ENCODE peak calls at places on chromosomes 7 and 10, in six cellular contexts. One of them, this sample, is unnamed.

GRCh38 chr10:102994551-102995295 is 76.6 kb downstream of the CNNM2 start:
- DNase-seq in suprapubic skin: no peak
- DNase-seq in Panc1: no peak
- DNase-seq in prostate gland: no peak
- DNase-seq in stomach: no peak
- DNase-seq in breast epithelium: no peak
- DNase-seq in this sample: no peak

GRCh38 chr7:138864667-138865066 is 66.7 kb upstream of the ATP6V0A4 start:
- DNase-seq in suprapubic skin: no peak
- DNase-seq in Panc1: no peak
- DNase-seq in prostate gland: no peak
- DNase-seq in stomach: no peak
- DNase-seq in breast epithelium: no peak
- DNase-seq in this sample: no peak

GRCh38 chr10:14483417-14483816 is 152.7 kb upstream of the FRMD4A start:
- DNase-seq in suprapubic skin: no peak
- DNase-seq in Panc1: no peak
- DNase-seq in prostate gland: no peak
- DNase-seq in stomach: no peak
- DNase-seq in breast epithelium: no peak
- DNase-seq in this sample: no peak

GRCh38 chr7:50937727-50938126 is 155.0 kb upstream of the GRB10 start:
- DNase-seq in suprapubic skin: no peak
- DNase-seq in Panc1: no peak
- DNase-seq in prostate gland: no peak
- DNase-seq in stomach: no peak
- DNase-seq in breast epithelium: no peak
- DNase-seq in this sample: no peak

GRCh38 chr7:38773430-38773829 is 135.6 kb downstream of the VPS41 start:
- DNase-seq in suprapubic skin: no peak
- DNase-seq in Panc1: no peak
- DNase-seq in prostate gland: no peak
- DNase-seq in stomach: no peak
- DNase-seq in breast epithelium: no peak
- DNase-seq in this sample: no peak

GRCh38 chr10:29389935-29390334 is 101.1 kb downstream of the LYZL1 start:
- DNase-seq in suprapubic skin: no peak
- DNase-seq in Panc1: no peak
- DNase-seq in prostate gland: no peak
- DNase-seq in stomach: no peak
- DNase-seq in breast epithelium: no peak
- DNase-seq in this sample: no peak

GRCh38 chr7:80018941-80019808 is 115.5 kb upstream of the GNAI1 start:
- DNase-seq in suprapubic skin: no peak
- DNase-seq in Panc1: peak; percentile 56
- DNase-seq in prostate gland: no peak
- DNase-seq in stomach: peak; percentile 31
- DNase-seq in breast epithelium: no peak
- DNase-seq in this sample: no peak

GRCh38 chr7:157010588-157011332 is at the start of gene MNX1:
- DNase-seq in suprapubic skin: peak; percentile 70
- DNase-seq in Panc1: no peak
- DNase-seq in prostate gland: peak; percentile 61
- DNase-seq in stomach: peak; percentile 91
- DNase-seq in breast epithelium: no peak
- DNase-seq in this sample: peak; percentile 83

GRCh38 chr10:78335691-78336401 is 302.2 kb downstream of the RPS24 start:
- DNase-seq in suprapubic skin: no peak
- DNase-seq in Panc1: peak; percentile 89
- DNase-seq in prostate gland: peak; percentile 3
- DNase-seq in stomach: no peak
- DNase-seq in breast epithelium: no peak
- DNase-seq in this sample: no peak

GRCh38 chr10:79168231-79168630 is 99.5 kb downstream of the ZMIZ1 start:
- DNase-seq in suprapubic skin: no peak
- DNase-seq in Panc1: no peak
- DNase-seq in prostate gland: no peak
- DNase-seq in stomach: no peak
- DNase-seq in breast epithelium: no peak
- DNase-seq in this sample: no peak

GRCh38 chr10:104328916-104329710 is 9.2 kb downstream of the ITPRIP start:
- DNase-seq in suprapubic skin: peak; percentile 84
- DNase-seq in Panc1: peak; percentile 98
- DNase-seq in prostate gland: peak; percentile 79
- DNase-seq in stomach: no peak
- DNase-seq in breast epithelium: peak; percentile 51
- DNase-seq in this sample: peak; percentile 92

GRCh38 chr10:2980791-2981360 is 86.5 kb upstream of the PFKP start:
- DNase-seq in suprapubic skin: no peak
- DNase-seq in Panc1: no peak
- DNase-seq in prostate gland: no peak
- DNase-seq in stomach: no peak
- DNase-seq in breast epithelium: no peak
- DNase-seq in this sample: no peak

GRCh38 chr7:104328970-104329825 is 795 bp downstream of the LHFPL3 start:
- DNase-seq in suprapubic skin: no peak
- DNase-seq in Panc1: no peak
- DNase-seq in prostate gland: no peak
- DNase-seq in stomach: no peak
- DNase-seq in breast epithelium: no peak
- DNase-seq in this sample: no peak

GRCh38 chr7:135747366-135747765 is 1.2 kb downstream of the FAM180A start:
- DNase-seq in suprapubic skin: no peak
- DNase-seq in Panc1: no peak
- DNase-seq in prostate gland: no peak
- DNase-seq in stomach: no peak
- DNase-seq in breast epithelium: no peak
- DNase-seq in this sample: no peak

GRCh38 chr7:23685770-23686169 is 5.8 kb downstream of the FAM221A start:
- DNase-seq in suprapubic skin: no peak
- DNase-seq in Panc1: no peak
- DNase-seq in prostate gland: no peak
- DNase-seq in stomach: no peak
- DNase-seq in breast epithelium: no peak
- DNase-seq in this sample: no peak

GRCh38 chr7:80826520-80827237 is 92.2 kb downstream of the SEMA3C start:
- DNase-seq in suprapubic skin: no peak
- DNase-seq in Panc1: no peak
- DNase-seq in prostate gland: no peak
- DNase-seq in stomach: no peak
- DNase-seq in breast epithelium: no peak
- DNase-seq in this sample: no peak

GRCh38 chr10:80536361-80536835 is 1.3 kb upstream of the SH2D4B start:
- DNase-seq in suprapubic skin: peak; percentile 78
- DNase-seq in Panc1: no peak
- DNase-seq in prostate gland: no peak
- DNase-seq in stomach: no peak
- DNase-seq in breast epithelium: peak; percentile 41
- DNase-seq in this sample: peak; percentile 84

GRCh38 chr10:50234486-50234885 is 16.8 kb downstream of the ASAH2 start:
- DNase-seq in suprapubic skin: no peak
- DNase-seq in Panc1: no peak
- DNase-seq in prostate gland: no peak
- DNase-seq in stomach: no peak
- DNase-seq in breast epithelium: no peak
- DNase-seq in this sample: no peak

GRCh38 chr10:21398549-21399345 is 126.7 kb downstream of the SKIDA1 start:
- DNase-seq in suprapubic skin: no peak
- DNase-seq in Panc1: peak; percentile 53
- DNase-seq in prostate gland: no peak
- DNase-seq in stomach: no peak
- DNase-seq in breast epithelium: no peak
- DNase-seq in this sample: no peak

GRCh38 chr10:24874133-24874532 is 78.3 kb downstream of the PRTFDC1 start:
- DNase-seq in suprapubic skin: no peak
- DNase-seq in Panc1: no peak
- DNase-seq in prostate gland: no peak
- DNase-seq in stomach: no peak
- DNase-seq in breast epithelium: no peak
- DNase-seq in this sample: no peak
- TF ChIP-seq POLR2AphosphoS5 in suprapubic skin: no peak
- TF ChIP-seq POLR2AphosphoS5 in Panc1: no peak
- TF ChIP-seq POLR2AphosphoS5 in prostate gland: no peak
- TF ChIP-seq POLR2AphosphoS5 in stomach: no peak
- TF ChIP-seq POLR2AphosphoS5 in breast epithelium: no peak
- TF ChIP-seq POLR2AphosphoS5 in this sample: no peak

DNA sequence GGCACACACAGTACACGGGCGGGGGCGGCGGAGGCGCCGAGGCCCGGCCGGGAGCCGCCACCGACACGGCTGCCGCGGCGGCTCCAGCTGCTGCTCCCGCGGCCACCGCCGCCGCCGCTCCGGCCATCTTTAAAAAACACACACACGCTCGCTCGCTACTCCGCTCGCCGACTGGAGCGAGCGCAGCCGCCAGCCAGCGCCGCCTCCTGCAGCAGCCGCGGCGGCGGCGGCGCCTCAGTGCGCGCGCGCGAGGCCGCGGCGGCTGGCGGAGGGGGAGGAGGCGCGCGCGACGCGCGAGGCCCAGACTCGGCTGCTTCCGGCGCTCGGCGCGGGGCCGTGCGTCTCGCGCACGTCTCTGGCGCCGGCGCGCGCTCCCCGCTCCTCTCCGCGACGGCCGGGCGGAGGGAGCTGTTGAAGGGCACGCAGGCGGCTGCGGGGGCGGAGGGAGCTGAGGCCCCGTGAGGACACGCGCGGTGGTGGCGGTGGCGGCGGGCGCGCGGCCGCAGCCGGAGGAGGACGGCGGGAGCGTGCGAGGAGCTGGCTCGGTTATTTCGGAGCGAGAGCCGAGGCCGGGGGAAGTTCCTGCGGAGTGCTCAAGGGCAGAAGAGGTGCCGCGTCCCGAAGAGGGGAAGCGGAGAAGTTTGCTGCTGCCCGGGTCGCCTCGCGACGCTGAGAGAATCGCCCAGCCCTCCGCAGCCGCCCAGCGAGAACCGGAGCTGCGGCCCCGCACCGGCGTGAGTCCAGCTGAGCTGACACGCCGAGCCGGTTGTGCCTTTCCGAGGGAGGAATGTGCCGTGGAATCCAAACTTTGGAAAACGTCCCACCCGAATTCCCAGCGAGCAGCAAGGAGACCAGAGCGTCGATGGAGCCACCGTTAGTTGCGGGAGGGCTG is at the start of gene KDM7A:
- DNase-seq in suprapubic skin: peak; percentile 95
- DNase-seq in Panc1: no peak
- DNase-seq in prostate gland: peak; percentile 86
- DNase-seq in stomach: peak; percentile 92
- DNase-seq in breast epithelium: peak; percentile 80
- DNase-seq in this sample: peak; percentile 99
- TF ChIP-seq POLR2AphosphoS5 in suprapubic skin: no peak
- TF ChIP-seq POLR2AphosphoS5 in Panc1: peak; percentile 44
- TF ChIP-seq POLR2AphosphoS5 in prostate gland: peak; percentile 10
- TF ChIP-seq POLR2AphosphoS5 in stomach: peak; percentile 90
- TF ChIP-seq POLR2AphosphoS5 in breast epithelium: peak; percentile 81
- TF ChIP-seq POLR2AphosphoS5 in this sample: peak; percentile 92

GRCh38 chr7:129902788-129903422 is 49.9 kb downstream of the UBE2H start:
- DNase-seq in suprapubic skin: no peak
- DNase-seq in Panc1: no peak
- DNase-seq in prostate gland: no peak
- DNase-seq in stomach: no peak
- DNase-seq in breast epithelium: no peak
- DNase-seq in this sample: no peak
- TF ChIP-seq POLR2AphosphoS5 in suprapubic skin: no peak
- TF ChIP-seq POLR2AphosphoS5 in Panc1: no peak
- TF ChIP-seq POLR2AphosphoS5 in prostate gland: no peak
- TF ChIP-seq POLR2AphosphoS5 in stomach: no peak
- TF ChIP-seq POLR2AphosphoS5 in breast epithelium: no peak
- TF ChIP-seq POLR2AphosphoS5 in this sample: no peak

DNA sequence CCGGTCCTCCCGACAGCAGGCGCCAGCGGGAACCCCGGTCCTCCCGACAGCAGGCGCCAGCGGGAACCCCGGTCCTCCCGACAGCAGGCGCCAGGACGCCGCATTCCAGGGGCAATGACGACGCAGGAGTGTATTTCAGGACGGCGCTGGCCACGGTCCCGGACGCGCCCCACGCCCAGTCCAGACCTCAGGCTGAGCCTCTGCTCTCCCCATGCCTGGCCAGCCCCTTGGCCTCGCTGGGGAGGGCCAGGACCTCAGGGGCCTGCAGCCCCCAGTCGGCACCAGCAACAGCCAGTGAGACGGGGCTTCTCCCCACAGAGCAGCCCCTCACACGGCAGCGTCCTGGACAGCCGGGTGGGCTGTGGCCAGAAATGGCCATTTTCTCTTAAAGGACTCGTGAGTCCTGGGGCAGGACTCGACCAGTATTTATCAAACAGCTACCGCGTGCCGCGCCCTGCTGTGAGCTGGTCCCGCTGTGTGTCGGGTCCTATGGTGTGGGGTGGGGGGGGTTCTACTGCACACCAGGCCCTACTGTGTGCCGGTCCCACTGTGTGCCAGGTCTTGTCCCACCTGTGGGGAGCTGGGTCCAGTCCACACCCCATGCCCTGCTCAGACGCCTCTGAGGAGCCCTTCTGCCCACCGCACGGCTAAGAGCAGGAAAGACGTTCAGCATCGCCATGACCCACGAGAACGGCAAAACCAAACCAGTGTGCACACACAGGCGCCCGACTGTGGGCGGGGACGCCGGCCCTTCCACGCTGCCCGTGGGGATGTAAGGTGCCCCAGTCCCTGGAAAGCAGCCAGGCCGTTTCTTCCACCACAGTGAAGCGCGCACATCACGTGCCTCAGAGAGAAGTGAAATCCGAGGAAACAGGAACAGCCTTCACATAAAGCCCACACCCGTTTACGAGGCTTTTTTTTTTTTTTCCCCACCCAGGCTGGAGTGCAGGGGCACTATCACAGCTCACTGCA is 33.3 kb downstream of the GET4 start:
- DNase-seq in suprapubic skin: no peak
- DNase-seq in Panc1: no peak
- DNase-seq in prostate gland: no peak
- DNase-seq in stomach: peak; percentile 52
- DNase-seq in breast epithelium: no peak
- DNase-seq in this sample: peak; percentile 92
- TF ChIP-seq POLR2AphosphoS5 in suprapubic skin: no peak
- TF ChIP-seq POLR2AphosphoS5 in Panc1: no peak
- TF ChIP-seq POLR2AphosphoS5 in prostate gland: no peak
- TF ChIP-seq POLR2AphosphoS5 in stomach: peak; percentile 48
- TF ChIP-seq POLR2AphosphoS5 in breast epithelium: no peak
- TF ChIP-seq POLR2AphosphoS5 in this sample: peak; percentile 79